ENCODE peak calls at places on chromosomes 7 and 10, in five cellular contexts. S is gastrocnemius medialis, A is MM.1S, G is NCI-H1436, T is EH. F is an unnamed sample.

GRCh38 chr10:25547391-25547790 is 372.6 kb downstream of the GPR158 start:
- DNase-seq in A (no peak), S (no peak), T (no peak), G (no peak), F (no peak)

GRCh38 chr7:35037211-35037525 is at the start of gene DPY19L1:
- DNase-seq in G (no peak), A (no peak), T (no peak), S (no peak), F (no peak)

GRCh38 chr10:121500591-121501341 is 97.5 kb downstream of the FGFR2 start:
- DNase-seq in T (no peak), A (no peak), S (no peak), G (no peak), F (no peak)

GRCh38 chr10:48609899-48610584 is 5.2 kb upstream of the ARHGAP22 start:
- DNase-seq in A (no peak), T (no peak), S (no peak), G (no peak), F (no peak)

GRCh38 chr7:151961536-151961935 is 5.3 kb downstream of the GALNTL5 start:
- DNase-seq in G (no peak), S (no peak), A (no peak), T (no peak), F (no peak)

GRCh38 chr7:95045236-95045923 is 138.0 kb downstream of the PPP1R9A start:
- DNase-seq in S (no peak), A (peak), T (peak), G (no peak), F (no peak)

GRCh38 chr7:107874097-107874496 is 16.9 kb upstream of the DLD start:
- DNase-seq in T (no peak), S (no peak), G (no peak), A (no peak), F (no peak)

GRCh38 chr7:139846297-139846696 is 17.2 kb downstream of the TBXAS1 start:
- DNase-seq in T (no peak), A (no peak), S (no peak), G (no peak), F (no peak)

GRCh38 chr7:118324790-118325449 is 100.4 kb downstream of the ANKRD7 start:
- DNase-seq in S (no peak), T (no peak), A (no peak), G (no peak), F (no peak)

GRCh38 chr10:71404510-71405295 is 8.0 kb downstream of the CDH23 start:
- DNase-seq in S (no peak), T (no peak), G (no peak), A (no peak), F (no peak)

GRCh38 chr10:6089334-6090219 is 743 bp downstream of the RBM17 start:
- DNase-seq in A (peak), T (peak), G (no peak), S (no peak), F (no peak)

GRCh38 chr7:151485006-151485732 is 34.5 kb downstream of the RHEB start:
- DNase-seq in T (peak), S (no peak), A (no peak), G (no peak), F (no peak)

GRCh38 chr10:102621418-102622325 is 22.6 kb upstream of the TRIM8 start:
- DNase-seq in T (peak), A (no peak), G (no peak), S (no peak), F (peak)

GRCh38 chr10:29539398-29539797 is 95.4 kb downstream of the SVIL start:
- DNase-seq in A (no peak), S (peak), T (no peak), G (no peak), F (peak)

GRCh38 chr10:91768123-91768522 is 30.1 kb upstream of the TNKS2 start:
- DNase-seq in T (no peak), G (no peak), A (no peak), S (no peak), F (no peak)

GRCh38 chr7:107659666-107660065 is 962 bp upstream of the SLC26A4 start:
- DNase-seq in G (no peak), S (no peak), A (no peak), T (peak), F (no peak)

GRCh38 chr7:155203059-155203881 is 94.4 kb upstream of the INSIG1 start:
- DNase-seq in G (peak), S (no peak), A (no peak), T (no peak), F (no peak)

GRCh38 chr10:16505168-16505567 is 16.5 kb downstream of the C1QL3 start:
- DNase-seq in S (no peak), T (peak), A (no peak), G (no peak), F (no peak)

GRCh38 chr10:111079781-111080180 is 3.0 kb downstream of the ADRA2A start:
- DNase-seq in T (no peak), S (no peak), G (no peak), A (no peak), F (no peak)

GRCh38 chr7:122790132-122790531 is 87.4 kb upstream of the RNF148 start:
- DNase-seq in S (peak), T (no peak), A (no peak), G (peak), F (no peak)

GRCh38 chr7:98998821-98999725 is 120.7 kb downstream of the TRRAP start:
- DNase-seq in A (no peak), S (no peak), G (no peak), T (no peak), F (no peak)

GRCh38 chr10:86693721-86694369 is 25.5 kb downstream of the LDB3 start:
- DNase-seq in A (peak), T (peak), G (no peak), S (no peak), F (no peak)

GRCh38 chr7:51141451-51141971 is 175.1 kb downstream of the COBL start:
- DNase-seq in T (peak), G (peak), A (peak), S (no peak), F (no peak)

GRCh38 chr7:84970683-84971082 is 216.2 kb downstream of the SEMA3D start:
- DNase-seq in A (no peak), G (no peak), S (no peak), T (no peak), F (no peak)

GRCh38 chr10:3220853-3221252 is 48.3 kb upstream of the PITRM1 start:
- DNase-seq in T (peak), S (no peak), A (no peak), G (no peak), F (no peak)

GRCh38 chr10:49737474-49738201 is 24.5 kb downstream of the OGDHL start:
- DNase-seq in S (no peak), T (no peak), G (no peak), A (no peak), F (no peak)

GRCh38 chr7:153193144-153193595 is 433.6 kb downstream of the ACTR3B start:
- DNase-seq in T (no peak), A (peak), S (no peak), G (no peak), F (no peak)

GRCh38 chr10:116440330-116441030 is 12.8 kb downstream of the PNLIPRP3 start:
- DNase-seq in S (no peak), A (no peak), T (no peak), G (no peak), F (no peak)

GRCh38 chr10:99672884-99673283 is 13.6 kb downstream of the ENTPD7 start:
- DNase-seq in S (no peak), A (no peak), T (no peak), G (no peak), F (no peak)

GRCh38 chr7:131741446-131741845 is 185.0 kb upstream of the PODXL start:
- DNase-seq in T (no peak), S (no peak), G (no peak), A (no peak), F (no peak)

GRCh38 chr7:147240468-147240867 is 1123.9 kb downstream of the CNTNAP2 start:
- DNase-seq in G (no peak), A (no peak), S (no peak), T (no peak), F (no peak)

F was measured in psoas muscle.